ENCODE peak calls at places on chromosomes 2 and 18, in eight cellular contexts. N, P, B, H, L, X, W and R are unnamed samples.

GRCh38 chr2:100321181-100321880 is 970 bp downstream of the LONRF2 start:
- DNase-seq in B (peak; percentile 7), H (peak; percentile 80), N (peak; percentile 84), X (peak; percentile 44), W (peak; percentile 71), L (peak; percentile 25), P (no peak), R (peak; percentile 21)

GRCh38 chr2:5697554-5697953 is 5.4 kb downstream of the SOX11 start:
- DNase-seq in B (no peak), X (no peak), L (no peak), P (no peak), W (no peak), N (no peak), H (peak; percentile 35), R (no peak)

GRCh38 chr2:141399270-141399669 is 731.5 kb downstream of the LRP1B start:
- DNase-seq in N (no peak), L (no peak), B (no peak), W (no peak), X (no peak), H (peak; percentile 43), P (no peak), R (peak; percentile 13)

GRCh38 chr2:88054300-88055048 is 1.1 kb downstream of the KRCC1 start:
- DNase-seq in P (no peak), L (no peak), W (peak; percentile 79), B (peak; percentile 3), X (no peak), N (peak; percentile 71), H (no peak), R (peak; percentile 81)

GRCh38 chr2:74052732-74053712 is 68.3 kb downstream of the TET3 start:
- DNase-seq in B (no peak), N (no peak), L (no peak), W (no peak), X (no peak), H (no peak), P (no peak), R (no peak)

GRCh38 chr2:207930747-207931146 is 94.6 kb downstream of the PLEKHM3 start:
- DNase-seq in L (no peak), N (peak; percentile 72), X (no peak), W (no peak), H (no peak), P (no peak), B (no peak), R (no peak)

GRCh38 chr18:26821181-26821580 is 44.3 kb downstream of the AQP4 start:
- DNase-seq in P (no peak), N (no peak), H (no peak), L (no peak), W (no peak), X (no peak), B (no peak), R (no peak)

GRCh38 chr2:216773072-216773471 is 77.7 kb upstream of the IGFBP5 start:
- DNase-seq in W (no peak), B (no peak), X (no peak), P (no peak), L (peak; percentile 76), H (no peak), N (no peak), R (no peak)

GRCh38 chr2:10048501-10049171 is 5.3 kb downstream of the KLF11 start:
- DNase-seq in H (peak; percentile 67), W (peak; percentile 72), P (no peak), B (peak; percentile 27), L (no peak), X (no peak), N (peak; percentile 47), R (peak; percentile 68)

GRCh38 chr2:231036131-231036530 is 1.2 kb upstream of the C2orf72 start:
- DNase-seq in X (no peak), B (no peak), N (no peak), L (no peak), H (no peak), W (no peak), P (no peak), R (no peak)

GRCh38 chr2:165825041-165825440 is 31.0 kb upstream of the GALNT3 start:
- DNase-seq in H (no peak), N (no peak), W (no peak), L (no peak), B (peak; percentile 68), P (no peak), X (no peak), R (no peak)

GRCh38 chr2:41026613-41027012 is 574.7 kb upstream of the SLC8A1 start:
- DNase-seq in P (no peak), L (no peak), W (no peak), N (no peak), X (no peak), H (no peak), B (no peak), R (no peak)

GRCh38 chr2:147197754-147198153 is 647.1 kb upstream of the ACVR2A start:
- DNase-seq in L (no peak), B (no peak), H (no peak), X (no peak), P (no peak), N (no peak), W (no peak), R (no peak)

GRCh38 chr2:235709124-235709813 is 215.4 kb downstream of the AGAP1 start:
- DNase-seq in L (no peak), N (no peak), X (no peak), H (no peak), P (no peak), W (no peak), B (peak; percentile 23), R (no peak)

GRCh38 chr2:150125708-150126107 is 361.8 kb downstream of the RND3 start:
- DNase-seq in H (peak; percentile 35), P (no peak), B (peak; percentile 85), W (no peak), N (no peak), X (no peak), L (no peak), R (peak; percentile 51)

GRCh38 chr2:115739574-115739973 is 1297.1 kb downstream of the DPP10 start:
- DNase-seq in B (no peak), N (no peak), P (no peak), L (no peak), H (peak; percentile 40), W (no peak), X (no peak), R (no peak)

GRCh38 chr2:109692013-109692738 is 78.0 kb downstream of the SOWAHC start:
- DNase-seq in X (no peak), H (no peak), N (no peak), B (no peak), W (no peak), L (no peak), P (no peak), R (no peak)

GRCh38 chr18:43271593-43272432 is 5.5 kb downstream of the SYT4 start:
- DNase-seq in X (no peak), L (no peak), H (peak; percentile 36), P (no peak), N (no peak), B (peak; percentile 58), W (no peak), R (peak; percentile 67)

GRCh38 chr2:43228782-43229659 is 2.6 kb upstream of the ZFP36L2 start:
- DNase-seq in X (no peak), P (no peak), N (no peak), L (no peak), W (peak; percentile 53), H (no peak), B (no peak), R (peak; percentile 47)

GRCh38 chr2:98911376-98912154 is 24.5 kb downstream of the CRACDL start:
- DNase-seq in X (no peak), W (peak; percentile 63), B (no peak), H (no peak), L (no peak), N (no peak), P (no peak), R (no peak)

GRCh38 chr2:128867936-128868636 is 549.4 kb upstream of the HS6ST1 start:
- DNase-seq in H (no peak), N (no peak), X (peak; percentile 34), L (no peak), W (no peak), P (no peak), B (no peak), R (no peak)

GRCh38 chr2:99448556-99448955 is 41.3 kb downstream of the REV1 start:
- DNase-seq in H (no peak), P (no peak), X (no peak), L (no peak), N (no peak), B (peak; percentile 14), W (no peak), R (peak; percentile 52)

DNA sequence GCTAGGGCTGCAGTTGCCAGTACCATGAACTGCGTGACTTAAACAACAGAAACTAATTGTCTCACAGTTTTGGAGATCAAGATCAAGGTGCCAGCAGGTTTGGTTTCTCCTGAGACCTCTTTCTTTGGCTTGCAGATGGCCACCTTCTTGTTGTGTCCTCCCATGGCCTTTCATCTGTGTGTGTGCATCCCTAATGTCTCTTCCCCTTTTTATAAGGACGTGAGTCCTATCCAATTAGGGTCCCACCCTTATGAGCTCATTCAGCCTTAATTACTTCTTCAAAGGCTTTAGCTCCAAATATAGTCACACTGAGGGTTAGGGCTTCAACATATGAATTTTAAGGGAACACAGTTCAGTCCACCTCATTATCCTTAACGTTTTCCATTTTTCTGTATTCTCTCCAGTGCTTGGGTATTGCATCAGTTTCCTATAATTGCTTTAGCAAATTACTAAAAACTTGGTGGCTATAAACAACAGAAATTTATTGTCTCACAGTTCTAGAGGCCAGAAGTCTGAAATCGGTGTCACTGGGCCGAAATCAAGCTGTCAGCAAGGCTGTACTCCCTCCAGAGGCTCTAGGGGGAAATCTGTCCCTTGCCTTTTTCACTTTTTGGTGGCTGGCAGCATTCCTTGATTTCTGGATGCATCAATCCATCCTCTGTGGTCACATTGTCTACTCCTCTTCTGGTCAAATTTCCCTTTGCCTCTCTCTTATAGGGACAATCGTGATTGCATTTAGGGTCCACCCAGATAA is 34.1 kb downstream of the CDC42EP3 start:
- DNase-seq in L (no peak), W (no peak), P (no peak), B (no peak), X (no peak), N (no peak), H (no peak), R (peak; percentile 56)
- TF ChIP-seq CTCF in L (no peak), W (no peak), P (no peak), B (peak; percentile 45), X (no peak), N (no peak), H (no peak), R (peak; percentile 17)

GRCh38 chr2:160270571-160271113 is 70.6 kb upstream of the ITGB6 start:
- DNase-seq in L (no peak), W (no peak), P (no peak), H (no peak), B (no peak), N (no peak), X (no peak), R (no peak)
- H3K4me3 ChIP-seq in L (peak overlapping the region; percentile 69), W (peak overlapping the region; percentile 41), P (peak overlapping the region; percentile 77), H (peak overlapping the region; percentile 40), B (peak overlapping the region; percentile 46), N (peak overlapping the region; percentile 34), X (peak overlapping the region; percentile 56), R (peak overlapping the region; percentile 53)

GRCh38 chr2:223648755-223649154 is 46.6 kb upstream of the SCG2 start:
- DNase-seq in W (no peak), X (no peak), P (no peak), L (no peak), H (no peak), B (no peak), N (no peak), R (no peak)
- TF ChIP-seq CTCF in W (no peak), X (no peak), P (no peak), L (no peak), H (no peak), B (no peak), N (no peak), R (no peak)

GRCh38 chr18:65322895-65323294 is 427.9 kb upstream of the CDH7 start:
- DNase-seq in N (no peak), X (no peak), B (no peak), P (no peak), W (no peak), L (no peak), H (no peak), R (no peak)

GRCh38 chr18:65326831-65327230 is 424.0 kb upstream of the CDH7 start:
- DNase-seq in X (no peak), W (no peak), N (no peak), H (no peak), L (no peak), B (no peak), P (no peak), R (no peak)
- H3K4me3 ChIP-seq in X (no peak overlapping the region), W (no peak overlapping the region), N (no peak overlapping the region), H (no peak overlapping the region), L (no peak overlapping the region), B (no peak overlapping the region), P (no peak overlapping the region), R (no peak overlapping the region)